ENCODE peak calls at places on chromosomes 11 and 22, in nine cellular contexts. J is spleen, N is A549, O is lower lobe of right lung, B is PC-3, Q is mucosa of gallbladder, V is M059J, R is heart right ventricle, S is AG10803. U is an unnamed sample.

GRCh38 chr11:118910309-118911112 is 15.2 kb downstream of the BCL9L start:
- DNase-seq in V (peak; percentile 93), B (peak; percentile 93), R (peak; percentile 63), Q (peak; percentile 67), N (no peak), O (peak; percentile 87), J (peak; percentile 84), S (peak; percentile 98), U (peak; percentile 67)

GRCh38 chr11:116890607-116891006 is 53.2 kb upstream of the APOA1 start:
- DNase-seq in V (no peak), N (no peak), S (no peak), R (no peak), J (no peak), O (no peak), B (no peak), Q (no peak), U (no peak)

GRCh38 chr11:70627219-70627618 is 228.9 kb downstream of the CTTN start:
- DNase-seq in N (no peak), O (no peak), J (no peak), Q (no peak), V (no peak), B (no peak), S (no peak), R (no peak), U (no peak)

GRCh38 chr22:22229683-22230420 is 14.7 kb upstream of the VPREB1 start:
- DNase-seq in O (no peak), N (no peak), S (no peak), J (no peak), B (no peak), Q (no peak), V (no peak), R (no peak), U (no peak)

GRCh38 chr22:43110444-43110926 is at the start of gene BIK:
- DNase-seq in B (peak; percentile 44), R (no peak), J (peak; percentile 84), N (no peak), Q (peak; percentile 53), S (peak; percentile 17), O (peak; percentile 69), V (peak; percentile 47), U (no peak)

GRCh38 chr11:8533332-8533731 is 60.7 kb downstream of the STK33 start:
- DNase-seq in S (no peak), Q (no peak), B (no peak), R (no peak), N (no peak), V (no peak), J (no peak), O (no peak), U (no peak)

GRCh38 chr22:38831166-38831945 is 12.5 kb downstream of the NPTXR start:
- DNase-seq in Q (no peak), V (peak; percentile 68), J (peak; percentile 52), N (no peak), S (peak; percentile 70), O (peak; percentile 42), R (no peak), B (no peak), U (no peak)

GRCh38 chr22:31107206-31108118 is at the start of gene SELENOM:
- DNase-seq in O (peak; percentile 98), J (peak; percentile 97), S (peak; percentile 98), N (peak; percentile 80), R (peak; percentile 98), B (peak; percentile 97), Q (peak; percentile 97), V (peak; percentile 86), U (peak; percentile 89)

GRCh38 chr11:68053117-68053516 is 14.3 kb downstream of the TCIRG1 start:
- DNase-seq in V (no peak), R (no peak), O (no peak), J (no peak), B (no peak), S (no peak), Q (no peak), N (no peak), U (no peak)

GRCh38 chr22:24492391-24492790 is 2.7 kb upstream of the UPB1 start:
- DNase-seq in V (no peak), O (no peak), J (no peak), N (no peak), R (no peak), B (no peak), S (no peak), Q (no peak), U (no peak)

GRCh38 chr22:46582281-46582811 is 37.8 kb upstream of the GRAMD4 start:
- DNase-seq in B (no peak), N (no peak), S (no peak), Q (no peak), R (no peak), V (no peak), O (peak; percentile 54), J (peak; percentile 69), U (no peak)

GRCh38 chr11:1397146-1397861 is 7.6 kb downstream of the BRSK2 start:
- DNase-seq in R (no peak), V (no peak), S (no peak), Q (no peak), B (no peak), N (no peak), O (no peak), J (no peak), U (peak; percentile 72)

GRCh38 chr11:67437082-67437821 is at the start of gene PTPRCAP:
- DNase-seq in J (peak; percentile 96), S (no peak), N (no peak), V (no peak), O (no peak), Q (no peak), B (no peak), R (no peak), U (no peak)

GRCh38 chr22:46537221-46537945 is at the start of gene CELSR1:
- DNase-seq in O (peak; percentile 89), R (no peak), J (no peak), S (no peak), Q (no peak), V (peak; percentile 55), B (peak; percentile 55), N (peak; percentile 72), U (no peak)

GRCh38 chr11:69203901-69204245 is 48.1 kb downstream of the SMIM38 start:
- DNase-seq in N (no peak), S (no peak), O (no peak), B (no peak), Q (no peak), V (no peak), R (no peak), J (no peak), U (no peak)

GRCh38 chr11:88231894-88232482 is 56.7 kb upstream of the RAB38 start:
- DNase-seq in B (peak; percentile 70), J (no peak), V (peak; percentile 45), R (no peak), Q (peak; percentile 34), N (peak; percentile 11), O (no peak), S (peak; percentile 44), U (no peak)

GRCh38 chr22:32619614-32620426 is 145.2 kb downstream of the FBXO7 start:
- DNase-seq in O (no peak), V (peak; percentile 91), S (peak; percentile 82), N (no peak), Q (no peak), J (peak; percentile 42), R (no peak), B (peak; percentile 2), U (no peak)

GRCh38 chr11:84847842-84848241 is 779.3 kb downstream of the DLG2 start:
- DNase-seq in S (no peak), R (no peak), N (no peak), Q (no peak), J (no peak), V (peak; percentile 14), O (no peak), B (peak; percentile 64), U (no peak)

GRCh38 chr11:96314326-96315050 is 28.5 kb downstream of the MAML2 start:
- DNase-seq in R (no peak), Q (peak; percentile 43), B (peak; percentile 94), J (no peak), N (no peak), O (peak; percentile 57), S (peak; percentile 83), V (peak; percentile 91), U (no peak)

GRCh38 chr11:72706579-72706978 is 32.4 kb upstream of the PDE2A start:
- DNase-seq in B (no peak), N (no peak), V (no peak), Q (no peak), O (no peak), S (no peak), R (no peak), J (no peak), U (no peak)

GRCh38 chr11:12185914-12186313 is 75.5 kb downstream of the MICAL2 start:
- DNase-seq in J (no peak), O (peak; percentile 75), V (peak; percentile 94), R (peak; percentile 53), S (no peak), N (no peak), Q (no peak), B (no peak), U (no peak)